ENCODE peak calls at places on chromosome 5, in six cellular contexts. N, V, D, G, O and Q are unnamed samples.

GRCh38 chr5:58666598-58667595 is 84.0 kb downstream of the RAB3C start:
- DNase-seq in N (no peak), V (no peak), D (no peak), G (no peak), O (peak; percentile 1), Q (no peak)

GRCh38 chr5:115815006-115815692 is 1.3 kb downstream of the CDO1 start:
- DNase-seq in N (no peak), V (no peak), D (no peak), G (no peak), O (peak; percentile 9), Q (no peak)

GRCh38 chr5:17625686-17626085 is 6.2 kb upstream of the TAF11L13 start:
- DNase-seq in N (no peak), V (no peak), D (no peak), G (no peak), O (no peak), Q (no peak)

GRCh38 chr5:30279237-30279636 is 914.2 kb upstream of the CDH6 start:
- DNase-seq in N (no peak), V (no peak), D (no peak), G (no peak), O (peak; percentile 65), Q (no peak)

GRCh38 chr5:97004423-97005060 is 68.7 kb downstream of the LNPEP start:
- DNase-seq in N (no peak), V (no peak), D (no peak), G (no peak), O (no peak), Q (no peak)

GRCh38 chr5:99033014-99033931 is 104.5 kb upstream of the CHD1 start:
- DNase-seq in N (no peak), V (no peak), D (no peak), G (no peak), O (peak; percentile 23), Q (no peak)

GRCh38 chr5:159184858-159185381 is 24.4 kb downstream of the RNF145 start:
- DNase-seq in N (no peak), V (no peak), D (peak; percentile 70), G (no peak), O (peak; percentile 91), Q (no peak)

GRCh38 chr5:146447734-146448380 is 724 bp downstream of the TCERG1 start:
- DNase-seq in N (no peak), V (no peak), D (no peak), G (no peak), O (peak; percentile 60), Q (no peak)

GRCh38 chr5:170312666-170313065 is 15.1 kb upstream of the LCP2 start:
- DNase-seq in N (no peak), V (no peak), D (no peak), G (no peak), O (peak; percentile 80), Q (no peak)

GRCh38 chr5:172897691-172898512 is 61.3 kb upstream of the RPL26L1 start:
- DNase-seq in N (no peak), V (no peak), D (peak; percentile 83), G (no peak), O (peak; percentile 83), Q (no peak)

GRCh38 chr5:66343370-66344071 is 199.4 kb downstream of the SREK1 start:
- DNase-seq in N (no peak), V (no peak), D (no peak), G (no peak), O (no peak), Q (no peak)

GRCh38 chr5:159962214-159962613 is 45.9 kb downstream of the ADRA1B start:
- DNase-seq in N (no peak), V (no peak), D (no peak), G (no peak), O (no peak), Q (no peak)

GRCh38 chr5:141618030-141618803 is 583 bp downstream of the DIAPH1 start:
- DNase-seq in N (no peak), V (peak; percentile 29), D (no peak), G (peak; percentile 88), O (peak; percentile 44), Q (no peak)

GRCh38 chr5:96016216-96016615 is 54.6 kb upstream of the ELL2 start:
- DNase-seq in N (no peak), V (no peak), D (no peak), G (no peak), O (no peak), Q (no peak)

GRCh38 chr5:145854651-145855258 is 18.1 kb downstream of the GRXCR2 start:
- DNase-seq in N (no peak), V (no peak), D (peak; percentile 36), G (no peak), O (peak; percentile 68), Q (no peak)

GRCh38 chr5:121967187-121967586 is 5.4 kb downstream of the SRFBP1 start:
- DNase-seq in N (no peak), V (no peak), D (no peak), G (no peak), O (peak; percentile 74), Q (no peak)

GRCh38 chr5:179953934-179954833 is 46.5 kb upstream of the TBC1D9B start:
- DNase-seq in N (no peak), V (no peak), D (no peak), G (no peak), O (peak; percentile 9), Q (no peak)

GRCh38 chr5:169213479-169213878 is 87.5 kb downstream of the SLIT3 start:
- DNase-seq in N (no peak), V (no peak), D (no peak), G (no peak), O (no peak), Q (no peak)

GRCh38 chr5:124745367-124746251 is 830 bp downstream of the ZNF608 start:
- DNase-seq in N (no peak), V (no peak), D (no peak), G (no peak), O (peak; percentile 64), Q (no peak)

DNA sequence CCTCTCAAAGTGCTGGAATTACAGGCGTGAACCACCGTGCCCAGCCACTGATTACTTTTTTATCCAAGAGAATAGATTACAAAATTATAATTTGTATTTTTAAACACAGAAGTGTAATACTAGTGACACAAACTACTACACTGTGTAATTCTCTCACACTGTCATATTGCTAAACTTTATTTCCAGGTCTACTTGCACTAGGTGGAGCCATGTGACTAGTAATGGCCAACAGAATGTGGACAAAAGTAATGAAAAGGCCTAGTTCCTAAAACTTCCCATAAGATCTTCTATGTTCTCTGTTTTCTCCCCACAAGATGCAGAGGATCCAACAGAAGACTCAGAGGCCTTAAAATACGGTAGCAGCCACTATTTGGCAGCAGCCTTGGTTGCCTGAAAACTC is 27.3 kb downstream of the NADK2 start:
- DNase-seq in N (no peak), V (no peak), D (no peak), G (no peak), O (no peak), Q (no peak)
- TF ChIP-seq CTCF in N (no peak), V (peak; percentile 28), D (no peak), G (peak; percentile 15), O (no peak), Q (peak; percentile 37)

GRCh38 chr5:177086918-177087706 is 397 bp downstream of the FGFR4 start:
- DNase-seq in N (no peak), V (peak; percentile 52), D (no peak), G (peak; percentile 85), O (no peak), Q (peak; percentile 83)

GRCh38 chr5:177089146-177089545 is 2.4 kb downstream of the FGFR4 start:
- DNase-seq in N (no peak), V (peak; percentile 46), D (no peak), G (no peak), O (no peak), Q (no peak)

GRCh38 chr5:177087707-177088005 is 941 bp downstream of the FGFR4 start:
- DNase-seq in N (no peak), V (no peak), D (no peak), G (no peak), O (no peak), Q (no peak)

GRCh38 chr5:177084175-177084574 is 2.5 kb upstream of the FGFR4 start:
- DNase-seq in N (no peak), V (no peak), D (no peak), G (no peak), O (no peak), Q (no peak)

DNA sequence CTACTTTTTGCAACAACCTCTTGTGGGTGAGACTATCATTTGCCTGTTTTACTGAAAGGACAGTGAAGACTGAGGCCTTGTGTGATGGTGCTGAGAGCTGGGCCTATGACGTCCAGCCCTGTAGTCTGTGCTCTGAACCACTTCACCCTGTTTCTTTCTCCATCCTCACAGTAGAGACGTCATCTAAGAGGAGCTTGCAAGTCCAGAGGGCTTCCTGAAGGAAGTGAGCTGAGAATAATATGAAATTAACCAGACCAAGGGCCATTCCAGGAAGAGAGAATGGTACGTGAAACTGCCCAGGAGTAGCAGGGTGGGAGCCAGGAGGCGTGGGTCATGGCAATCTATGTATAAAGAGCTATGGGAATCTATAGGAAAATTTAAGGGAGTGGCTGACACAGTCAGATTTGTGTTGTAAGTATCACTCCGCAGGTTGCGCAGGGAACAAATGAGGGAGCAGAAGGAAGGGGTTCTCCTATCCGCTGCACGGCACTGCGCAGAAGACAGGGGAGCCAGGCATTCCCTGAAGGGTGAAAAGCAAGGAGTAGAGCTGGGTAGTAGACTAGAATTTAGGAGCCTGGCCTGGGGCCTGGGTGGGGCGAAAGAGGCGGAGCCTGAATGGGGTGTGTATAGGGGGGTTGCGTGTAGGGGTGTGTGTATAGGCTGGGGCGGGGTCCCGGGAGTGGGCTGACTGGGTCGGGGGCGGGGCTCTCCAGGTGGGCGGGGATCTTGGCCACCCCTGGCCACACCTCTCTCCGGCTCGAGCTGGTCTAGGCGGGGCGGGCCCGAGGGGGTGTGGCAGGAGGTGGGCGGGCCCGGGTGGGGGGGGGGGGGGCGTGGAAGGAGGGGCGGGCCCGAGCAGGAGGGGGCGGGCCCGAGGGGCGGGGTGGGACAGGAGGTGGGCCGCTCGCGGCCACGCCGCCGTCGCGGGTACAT is at the start of gene FGFR4:
- DNase-seq in N (no peak), V (peak; percentile 55), D (no peak), G (peak; percentile 85), O (peak; percentile 45), Q (no peak)
- TF ChIP-seq CTCF in N (no peak), V (no peak), D (no peak), G (no peak), O (no peak), Q (no peak)

GRCh38 chr5:135203019-135203418 is 169.0 kb upstream of the PITX1 start:
- DNase-seq in N (no peak), V (no peak), D (no peak), G (no peak), O (no peak), Q (no peak)

GRCh38 chr5:135206862-135207261 is 172.8 kb upstream of the PITX1 start:
- DNase-seq in N (no peak), V (no peak), D (no peak), G (peak; percentile 12), O (no peak), Q (peak; percentile 42)

GRCh38 chr5:135205616-135206349 is 171.8 kb upstream of the PITX1 start:
- DNase-seq in N (no peak), V (no peak), D (peak; percentile 68), G (no peak), O (peak; percentile 32), Q (no peak)

GRCh38 chr5:135203593-135204036 is 169.6 kb upstream of the PITX1 start:
- DNase-seq in N (no peak), V (no peak), D (no peak), G (no peak), O (peak; percentile 43), Q (no peak)

GRCh38 chr5:135204151-135204600 is 170.1 kb upstream of the PITX1 start:
- DNase-seq in N (no peak), V (no peak), D (no peak), G (no peak), O (peak; percentile 55), Q (no peak)
- TF ChIP-seq CTCF in N (peak; percentile 29), V (peak; percentile 14), D (peak; percentile 40), G (peak; percentile 30), O (peak; percentile 36), Q (peak; percentile 76)

GRCh38 chr5:108148715-108149139 is 233.2 kb downstream of the FBXL17 start:
- DNase-seq in N (no peak), V (no peak), D (no peak), G (no peak), O (peak; percentile 49), Q (no peak)
- TF ChIP-seq CTCF in N (peak; percentile 47), V (peak; percentile 57), D (peak; percentile 61), G (peak; percentile 48), O (peak; percentile 55), Q (peak; percentile 76)